ENCODE peak calls at places on chromosome 12, in five cellular contexts. J is stomach, I is sigmoid colon, A is transverse colon, K is GM23338. E is an unnamed sample.

GRCh38 chr12:105164068-105164467 is 56.5 kb downstream of the WASHC4 start:
- DNase-seq in I (no peak), A (no peak), J (no peak), K (no peak), E (no peak)

GRCh38 chr12:105738036-105738435 is 400.7 kb downstream of the NUAK1 start:
- DNase-seq in J (no peak), A (no peak), I (no peak), K (no peak), E (no peak)

GRCh38 chr12:67539329-67539728 is 109.2 kb upstream of the DYRK2 start:
- DNase-seq in A (no peak), J (no peak), K (no peak), I (no peak), E (no peak)

GRCh38 chr12:130026608-130027176 is 122.9 kb upstream of the TMEM132D start:
- DNase-seq in I (no peak), K (peak; percentile 66), A (peak; percentile 27), J (peak; percentile 35), E (peak; percentile 43)

GRCh38 chr12:117141097-117141898 is 42.1 kb upstream of the TESC start:
- DNase-seq in A (no peak), K (peak; percentile 29), I (no peak), J (no peak), E (no peak)

GRCh38 chr12:53938276-53939140 is at the start of gene HOXC13:
- DNase-seq in K (peak; percentile 99), A (no peak), I (no peak), J (no peak), E (no peak)

GRCh38 chr12:86349196-86349595 is 93.0 kb upstream of the MGAT4C start:
- DNase-seq in J (no peak), A (no peak), I (no peak), K (no peak), E (no peak)

GRCh38 chr12:115433014-115433634 is 749.1 kb upstream of the TBX3 start:
- DNase-seq in I (no peak), A (no peak), K (peak; percentile 54), J (no peak), E (no peak)

GRCh38 chr12:105235299-105235746 is 651 bp downstream of the APPL2 start:
- DNase-seq in A (no peak), I (no peak), J (no peak), K (no peak), E (no peak)

GRCh38 chr12:3125674-3126073 is 48.5 kb downstream of the TSPAN9 start:
- DNase-seq in J (no peak), K (no peak), A (no peak), I (no peak), E (no peak)

GRCh38 chr12:66144796-66145754 is 14.5 kb upstream of the LLPH start:
- DNase-seq in J (peak; percentile 65), I (peak; percentile 69), A (peak; percentile 55), K (peak; percentile 81), E (no peak)

GRCh38 chr12:109947511-109947910 is 47.4 kb downstream of the TCHP start:
- DNase-seq in I (no peak), K (no peak), A (no peak), J (no peak), E (no peak)

GRCh38 chr12:46402451-46402850 is 29.9 kb upstream of the SLC38A2 start:
- DNase-seq in J (no peak), K (no peak), I (peak; percentile 76), A (peak; percentile 28), E (no peak)

GRCh38 chr12:3332190-3332589 is 158.8 kb upstream of the PRMT8 start:
- DNase-seq in I (no peak), K (no peak), A (no peak), J (no peak), E (no peak)

GRCh38 chr12:89690925-89691324 is 17.7 kb downstream of the ATP2B1 start:
- DNase-seq in J (no peak), I (no peak), K (no peak), A (no peak), E (no peak)

GRCh38 chr12:47054659-47055058 is 24.8 kb upstream of the PCED1B start:
- DNase-seq in J (no peak), I (no peak), K (no peak), A (no peak), E (no peak)

GRCh38 chr12:11658796-11659195 is 9.3 kb downstream of the ETV6 start:
- DNase-seq in J (no peak), K (no peak), A (no peak), I (no peak), E (no peak)

GRCh38 chr12:63995512-63995911 is 151.0 kb downstream of the SRGAP1 start:
- DNase-seq in I (no peak), K (no peak), J (no peak), A (no peak), E (no peak)

GRCh38 chr12:6765048-6765633 is 1.0 kb upstream of the PTMS start:
- DNase-seq in K (no peak), A (no peak), I (no peak), J (no peak), E (no peak)

GRCh38 chr12:76329163-76329562 is 19.1 kb downstream of the BBS10 start:
- DNase-seq in K (no peak), I (no peak), A (no peak), J (no peak), E (no peak)

GRCh38 chr12:70258605-70259403 is 15.6 kb downstream of the CNOT2 start:
- DNase-seq in K (no peak), I (no peak), A (no peak), J (no peak), E (no peak)

GRCh38 chr12:41739066-41739465 is 405.6 kb downstream of the GXYLT1 start:
- DNase-seq in K (no peak), A (no peak), J (no peak), I (no peak), E (no peak)

GRCh38 chr12:6392499-6392898 is 8.5 kb downstream of the LTBR start:
- DNase-seq in K (no peak), I (peak; percentile 91), J (peak; percentile 68), A (peak; percentile 88), E (no peak)

GRCh38 chr12:126384029-126384564 is 1318.9 kb downstream of the AACS start:
- DNase-seq in I (no peak), J (no peak), K (no peak), A (no peak), E (no peak)

GRCh38 chr12:101552277-101552676 is 42.5 kb upstream of the MYBPC1 start:
- DNase-seq in J (no peak), K (no peak), A (no peak), I (no peak), E (no peak)

DNA sequence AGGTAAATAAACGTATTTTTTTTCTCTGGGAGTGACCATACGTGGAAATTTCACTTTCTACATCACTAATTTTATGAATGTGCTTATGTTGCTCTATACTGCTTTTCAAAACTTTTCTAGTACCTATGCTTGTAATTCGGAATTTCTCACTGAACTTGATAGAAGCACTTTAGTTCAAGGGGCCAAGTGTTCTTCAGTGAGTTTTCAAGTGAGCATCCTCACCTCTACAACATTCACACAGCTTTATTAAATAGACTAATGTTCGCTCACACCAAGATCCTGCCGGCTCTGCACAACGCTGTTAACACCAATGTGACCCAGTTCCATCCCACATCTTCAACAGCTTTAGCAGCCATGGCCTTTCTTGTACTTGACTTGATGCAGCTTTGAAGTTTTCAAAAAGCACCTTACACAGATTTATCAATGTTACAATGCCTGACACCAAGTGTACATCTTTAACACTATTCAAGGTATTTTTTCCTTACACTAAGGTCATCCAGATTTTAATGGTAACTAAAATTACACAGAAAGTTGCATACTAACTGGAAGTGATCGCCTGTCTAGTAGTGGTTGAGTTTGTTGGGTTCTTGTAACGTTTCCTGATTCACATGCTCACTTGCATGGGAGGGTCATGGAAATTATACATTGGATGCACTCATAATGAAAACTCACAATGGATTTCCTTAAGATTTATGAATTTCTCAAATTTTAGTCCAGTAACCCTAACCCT is 4.5 kb downstream of the UBC start:
- DNase-seq in I (no peak), K (no peak), A (no peak), J (no peak), E (no peak)
- TF ChIP-seq POLR2AphosphoS5 in I (peak; percentile 4), K (peak; percentile 16), A (peak; percentile 92), J (peak; percentile 88), E (no peak)

DNA sequence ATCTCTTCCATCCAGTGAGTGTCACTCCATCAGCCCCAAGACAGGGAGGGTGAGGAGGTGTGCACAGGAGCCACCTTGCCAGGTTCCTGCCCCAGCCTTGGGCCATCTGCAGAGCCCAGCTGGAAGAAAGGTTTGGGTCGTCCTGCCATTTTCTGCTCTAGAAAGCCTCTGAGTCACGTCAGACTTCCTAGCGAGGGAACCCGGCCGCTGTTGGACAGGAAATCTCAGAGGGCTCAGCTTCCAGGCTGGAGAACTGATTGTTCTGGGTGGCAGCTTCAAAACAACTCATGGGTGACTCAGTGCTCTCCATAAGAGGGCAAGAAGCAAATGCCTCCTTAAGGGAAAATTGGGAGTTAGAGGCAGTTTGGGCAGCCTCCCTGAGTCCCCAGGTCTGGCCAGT is 16.6 kb downstream of the HIP1R start:
- DNase-seq in J (no peak), I (peak; percentile 66), K (no peak), A (no peak), E (no peak)
- TF ChIP-seq POLR2AphosphoS5 in J (peak; percentile 14), I (no peak), K (no peak), A (no peak), E (no peak)

GRCh38 chr12:103807561-103808238 is 33.3 kb downstream of the NT5DC3 start:
- DNase-seq in I (peak; percentile 34), J (no peak), A (no peak), K (no peak), E (no peak)

GRCh38 chr12:103805961-103806360 is 35.1 kb downstream of the NT5DC3 start:
- DNase-seq in J (no peak), A (no peak), K (no peak), I (peak; percentile 45), E (no peak)

GRCh38 chr12:103809154-103809553 is 31.9 kb downstream of the NT5DC3 start:
- DNase-seq in K (no peak), J (no peak), A (no peak), I (peak; percentile 6), E (no peak)

GRCh38 chr12:103808239-103808880 is 32.7 kb downstream of the NT5DC3 start:
- DNase-seq in A (no peak), J (no peak), I (peak; percentile 47), K (no peak), E (no peak)

GRCh38 chr12:103806807-103807206 is 34.2 kb downstream of the NT5DC3 start:
- DNase-seq in K (no peak), A (no peak), J (no peak), I (peak; percentile 61), E (no peak)
- TF ChIP-seq POLR2AphosphoS5 in K (no peak), A (no peak), J (no peak), I (peak; percentile 54), E (no peak)

DNA sequence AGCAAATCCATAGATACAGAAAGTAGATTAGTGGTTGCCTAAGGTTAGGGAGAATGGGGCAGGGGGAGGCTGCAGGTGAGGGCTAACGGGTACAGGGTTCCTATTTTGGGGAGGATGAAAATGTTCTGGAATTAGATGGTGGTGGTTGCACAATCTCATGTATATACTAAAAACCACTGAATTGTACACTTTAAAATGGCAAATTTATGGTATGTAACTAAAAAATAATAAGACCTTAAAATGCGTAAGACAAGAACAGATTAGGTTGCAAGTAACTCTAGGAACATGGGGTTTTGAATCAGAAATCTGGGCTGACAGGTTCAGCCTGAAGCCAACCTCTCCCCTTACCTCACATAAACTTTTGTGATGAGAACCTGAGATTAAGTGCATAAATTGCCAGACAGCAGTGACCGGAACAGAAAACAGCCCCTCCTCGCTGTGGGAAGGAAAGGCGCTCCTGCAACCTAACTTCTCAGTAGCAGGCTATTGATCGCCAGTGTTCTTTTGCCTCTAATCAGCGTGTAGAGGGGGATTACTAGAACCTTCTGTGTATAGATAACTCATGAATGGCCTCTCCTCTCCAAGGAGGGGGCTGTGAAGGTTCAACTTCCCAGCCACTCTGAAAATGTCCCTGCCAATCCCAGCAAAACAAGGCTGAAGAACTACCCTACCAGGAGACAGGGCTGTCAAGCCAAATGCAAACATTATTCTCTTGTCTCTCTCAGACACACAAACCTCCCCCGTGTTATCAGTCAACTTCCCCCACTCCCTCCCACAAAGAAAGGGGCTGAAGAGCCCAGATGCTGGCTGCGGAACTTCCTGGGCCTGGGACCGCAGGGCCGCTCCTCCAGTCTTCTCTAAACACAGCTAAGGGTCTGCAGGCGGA is 1.9 kb downstream of the SSH1 start:
- DNase-seq in J (no peak), K (no peak), I (no peak), A (no peak), E (no peak)
- TF ChIP-seq POLR2AphosphoS5 in J (no peak), K (no peak), I (no peak), A (no peak), E (no peak)

E was measured in GM12891.